ENCODE peak calls at places on chromosome 13, in four cellular contexts. One of them, this sample, is unnamed.

GRCh38 chr13:95553614-95554385 is 1.3 kb downstream of the CLDN10 start:
- DNase-seq in CD8-positive, alpha-beta memory T cell: no peak
- DNase-seq in T-helper 9 cell: no peak
- DNase-seq in stimulated activated CD8-positive, alpha-beta memory T cell treated with anti-CD3 and anti-CD28 coated beads, Interleukin-4, amount 100 ng/mL, for 1 hour: no peak
- DNase-seq in this sample: no peak

GRCh38 chr13:71242191-71242590 is 624.8 kb downstream of the DACH1 start:
- DNase-seq in CD8-positive, alpha-beta memory T cell: no peak
- DNase-seq in T-helper 9 cell: no peak
- DNase-seq in stimulated activated CD8-positive, alpha-beta memory T cell treated with anti-CD3 and anti-CD28 coated beads, Interleukin-4, amount 100 ng/mL, for 1 hour: no peak
- DNase-seq in this sample: no peak

GRCh38 chr13:112713517-112714253 is 23.8 kb downstream of the ATP11A start:
- DNase-seq in CD8-positive, alpha-beta memory T cell: no peak
- DNase-seq in T-helper 9 cell: no peak
- DNase-seq in stimulated activated CD8-positive, alpha-beta memory T cell treated with anti-CD3 and anti-CD28 coated beads, Interleukin-4, amount 100 ng/mL, for 1 hour: no peak
- DNase-seq in this sample: no peak

GRCh38 chr13:27496851-27497250 is 46.5 kb upstream of the MTIF3 start:
- DNase-seq in CD8-positive, alpha-beta memory T cell: no peak
- DNase-seq in T-helper 9 cell: no peak
- DNase-seq in stimulated activated CD8-positive, alpha-beta memory T cell treated with anti-CD3 and anti-CD28 coated beads, Interleukin-4, amount 100 ng/mL, for 1 hour: no peak
- DNase-seq in this sample: no peak

GRCh38 chr13:96940961-96941360 is 53.3 kb downstream of the OXGR1 start:
- DNase-seq in CD8-positive, alpha-beta memory T cell: no peak
- DNase-seq in T-helper 9 cell: no peak
- DNase-seq in stimulated activated CD8-positive, alpha-beta memory T cell treated with anti-CD3 and anti-CD28 coated beads, Interleukin-4, amount 100 ng/mL, for 1 hour: no peak
- DNase-seq in this sample: no peak

GRCh38 chr13:51867062-51867461 is 5.3 kb downstream of the CCDC70 start:
- DNase-seq in CD8-positive, alpha-beta memory T cell: no peak
- DNase-seq in T-helper 9 cell: no peak
- DNase-seq in stimulated activated CD8-positive, alpha-beta memory T cell treated with anti-CD3 and anti-CD28 coated beads, Interleukin-4, amount 100 ng/mL, for 1 hour: no peak
- DNase-seq in this sample: no peak

GRCh38 chr13:18956473-18957078 is 225.0 kb downstream of the TUBA3C start:
- DNase-seq in CD8-positive, alpha-beta memory T cell: no peak
- DNase-seq in T-helper 9 cell: no peak
- DNase-seq in stimulated activated CD8-positive, alpha-beta memory T cell treated with anti-CD3 and anti-CD28 coated beads, Interleukin-4, amount 100 ng/mL, for 1 hour: no peak
- DNase-seq in this sample: no peak

GRCh38 chr13:24670927-24671326 is 9.3 kb upstream of the ATP12A start:
- DNase-seq in CD8-positive, alpha-beta memory T cell: no peak
- DNase-seq in T-helper 9 cell: no peak
- DNase-seq in stimulated activated CD8-positive, alpha-beta memory T cell treated with anti-CD3 and anti-CD28 coated beads, Interleukin-4, amount 100 ng/mL, for 1 hour: no peak
- DNase-seq in this sample: no peak

GRCh38 chr13:106657104-106657503 is 89.2 kb upstream of the ARGLU1 start:
- DNase-seq in CD8-positive, alpha-beta memory T cell: no peak
- DNase-seq in T-helper 9 cell: no peak
- DNase-seq in stimulated activated CD8-positive, alpha-beta memory T cell treated with anti-CD3 and anti-CD28 coated beads, Interleukin-4, amount 100 ng/mL, for 1 hour: no peak
- DNase-seq in this sample: no peak

GRCh38 chr13:52195052-52195837 is 35.8 kb upstream of the NEK3 start:
- DNase-seq in CD8-positive, alpha-beta memory T cell: peak; percentile 43
- DNase-seq in T-helper 9 cell: peak; percentile 17
- DNase-seq in stimulated activated CD8-positive, alpha-beta memory T cell treated with anti-CD3 and anti-CD28 coated beads, Interleukin-4, amount 100 ng/mL, for 1 hour: peak; percentile 25
- DNase-seq in this sample: no peak

GRCh38 chr13:50129923-50130685 is 114.9 kb downstream of the KCNRG start:
- DNase-seq in CD8-positive, alpha-beta memory T cell: peak; percentile 27
- DNase-seq in T-helper 9 cell: peak; percentile 25
- DNase-seq in stimulated activated CD8-positive, alpha-beta memory T cell treated with anti-CD3 and anti-CD28 coated beads, Interleukin-4, amount 100 ng/mL, for 1 hour: no peak
- DNase-seq in this sample: no peak

GRCh38 chr13:24685314-24685713 is 5.1 kb downstream of the ATP12A start:
- DNase-seq in CD8-positive, alpha-beta memory T cell: no peak
- DNase-seq in T-helper 9 cell: no peak
- DNase-seq in stimulated activated CD8-positive, alpha-beta memory T cell treated with anti-CD3 and anti-CD28 coated beads, Interleukin-4, amount 100 ng/mL, for 1 hour: no peak
- DNase-seq in this sample: no peak

GRCh38 chr13:67383358-67383757 is 153.2 kb upstream of the PCDH9 start:
- DNase-seq in CD8-positive, alpha-beta memory T cell: no peak
- DNase-seq in T-helper 9 cell: no peak
- DNase-seq in stimulated activated CD8-positive, alpha-beta memory T cell treated with anti-CD3 and anti-CD28 coated beads, Interleukin-4, amount 100 ng/mL, for 1 hour: no peak
- DNase-seq in this sample: no peak

GRCh38 chr13:106129273-106129672 is 406.2 kb downstream of the EFNB2 start:
- DNase-seq in CD8-positive, alpha-beta memory T cell: no peak
- DNase-seq in T-helper 9 cell: no peak
- DNase-seq in stimulated activated CD8-positive, alpha-beta memory T cell treated with anti-CD3 and anti-CD28 coated beads, Interleukin-4, amount 100 ng/mL, for 1 hour: no peak
- DNase-seq in this sample: no peak

GRCh38 chr13:85864963-85865530 is 65.8 kb upstream of the SLITRK6 start:
- DNase-seq in CD8-positive, alpha-beta memory T cell: no peak
- DNase-seq in T-helper 9 cell: no peak
- DNase-seq in stimulated activated CD8-positive, alpha-beta memory T cell treated with anti-CD3 and anti-CD28 coated beads, Interleukin-4, amount 100 ng/mL, for 1 hour: no peak
- DNase-seq in this sample: no peak

GRCh38 chr13:22311734-22312404 is 641.0 kb downstream of the FGF9 start:
- DNase-seq in CD8-positive, alpha-beta memory T cell: no peak
- DNase-seq in T-helper 9 cell: no peak
- DNase-seq in stimulated activated CD8-positive, alpha-beta memory T cell treated with anti-CD3 and anti-CD28 coated beads, Interleukin-4, amount 100 ng/mL, for 1 hour: no peak
- DNase-seq in this sample: no peak

GRCh38 chr13:111390522-111391270 is 70.3 kb downstream of the TEX29 start:
- DNase-seq in CD8-positive, alpha-beta memory T cell: no peak
- DNase-seq in T-helper 9 cell: no peak
- DNase-seq in stimulated activated CD8-positive, alpha-beta memory T cell treated with anti-CD3 and anti-CD28 coated beads, Interleukin-4, amount 100 ng/mL, for 1 hour: no peak
- DNase-seq in this sample: no peak

GRCh38 chr13:51907040-51907732 is 45.4 kb downstream of the CCDC70 start:
- DNase-seq in CD8-positive, alpha-beta memory T cell: no peak
- DNase-seq in T-helper 9 cell: no peak
- DNase-seq in stimulated activated CD8-positive, alpha-beta memory T cell treated with anti-CD3 and anti-CD28 coated beads, Interleukin-4, amount 100 ng/mL, for 1 hour: no peak
- DNase-seq in this sample: no peak

GRCh38 chr13:86020350-86021002 is 221.3 kb upstream of the SLITRK6 start:
- DNase-seq in CD8-positive, alpha-beta memory T cell: no peak
- DNase-seq in T-helper 9 cell: no peak
- DNase-seq in stimulated activated CD8-positive, alpha-beta memory T cell treated with anti-CD3 and anti-CD28 coated beads, Interleukin-4, amount 100 ng/mL, for 1 hour: no peak
- DNase-seq in this sample: no peak

GRCh38 chr13:99717959-99718674 is 216.8 kb downstream of the TM9SF2 start:
- DNase-seq in CD8-positive, alpha-beta memory T cell: no peak
- DNase-seq in T-helper 9 cell: no peak
- DNase-seq in stimulated activated CD8-positive, alpha-beta memory T cell treated with anti-CD3 and anti-CD28 coated beads, Interleukin-4, amount 100 ng/mL, for 1 hour: no peak
- DNase-seq in this sample: no peak